ENCODE peak calls at places on chromosomes 2 and 18, in eight cellular contexts. P is AG04449; D is hypothalamus; T is activated CD4-positive, alpha-beta T cell treated with anti-CD3 and anti-CD28 coated beads for 1 hour; I is activated effector memory CD4-positive, alpha-beta T cell treated with Interleukin-2 at 50 U/mL for 16 hours; C is NCI-H2171 treated with DMSO at 0.1 percent for 48 hours; Y is amniotic epithelial cell; S is right atrium auricular region. K is an unnamed sample.

GRCh38 chr2:237487496-237487895 is 445 bp downstream of the MLPH start:
- DNase-seq in P (no peak), D (no peak), T (no peak), I (no peak), C (no peak), Y (no peak), S (no peak), K (no peak)

GRCh38 chr18:76252880-76253279 is 242.2 kb downstream of the ZNF516 start:
- DNase-seq in P (no peak), D (no peak), T (no peak), I (no peak), C (no peak), Y (no peak), S (no peak), K (no peak)

GRCh38 chr2:239109041-239109915 is 261.4 kb downstream of the TWIST2 start:
- DNase-seq in P (no peak), D (no peak), T (no peak), I (no peak), C (no peak), Y (peak), S (no peak), K (no peak)

GRCh38 chr2:48531141-48531648 is 1.2 kb downstream of the STON1 start:
- DNase-seq in P (peak), D (no peak), T (no peak), I (no peak), C (no peak), Y (peak), S (no peak), K (no peak)

GRCh38 chr18:50428531-50429206 is 53.8 kb downstream of the SKA1 start:
- DNase-seq in P (no peak), D (no peak), T (no peak), I (no peak), C (no peak), Y (peak), S (no peak), K (no peak)

GRCh38 chr2:200081221-200081620 is 125.8 kb downstream of the MAIP1 start:
- DNase-seq in P (no peak), D (no peak), T (no peak), I (no peak), C (peak), Y (no peak), S (no peak), K (no peak)

GRCh38 chr2:205495819-205496218 is 186.5 kb upstream of the NRP2 start:
- DNase-seq in P (no peak), D (no peak), T (no peak), I (no peak), C (no peak), Y (no peak), S (no peak), K (no peak)

GRCh38 chr2:38037757-38038615 is 38.0 kb downstream of the CYP1B1 start:
- DNase-seq in P (no peak), D (no peak), T (no peak), I (no peak), C (no peak), Y (peak), S (peak), K (no peak)

GRCh38 chr2:98013407-98014042 is 17.8 kb upstream of the TMEM131 start:
- DNase-seq in P (no peak), D (no peak), T (no peak), I (no peak), C (no peak), Y (peak), S (no peak), K (no peak)

GRCh38 chr2:110101280-110101844 is 14.3 kb downstream of the MALL start:
- DNase-seq in P (peak), D (peak), T (no peak), I (no peak), C (peak), Y (peak), S (peak), K (no peak)

GRCh38 chr2:109094144-109094543 is 34.9 kb upstream of the SH3RF3 start:
- DNase-seq in P (no peak), D (no peak), T (no peak), I (no peak), C (no peak), Y (no peak), S (no peak), K (no peak)

GRCh38 chr2:240926516-240927389 is 20.6 kb downstream of the CROCC2 start:
- DNase-seq in P (no peak), D (no peak), T (peak), I (no peak), C (no peak), Y (peak), S (peak), K (no peak)

GRCh38 chr2:169757356-169757755 is 23.7 kb downstream of the KLHL23 start:
- DNase-seq in P (no peak), D (no peak), T (no peak), I (no peak), C (no peak), Y (no peak), S (no peak), K (no peak)

GRCh38 chr2:238160206-238161129 is 1.7 kb downstream of the ERFE start:
- DNase-seq in P (no peak), D (no peak), T (no peak), I (no peak), C (no peak), Y (no peak), S (no peak), K (no peak)

GRCh38 chr18:75811156-75811555 is 383.7 kb upstream of the SMIM21 start:
- DNase-seq in P (no peak), D (no peak), T (no peak), I (no peak), C (peak), Y (no peak), S (no peak), K (no peak)

GRCh38 chr2:241943961-241944575 is 74.5 kb downstream of the RTP5 start:
- DNase-seq in P (no peak), D (no peak), T (no peak), I (no peak), C (no peak), Y (no peak), S (no peak), K (no peak)

GRCh38 chr2:218282173-218282991 is 9.9 kb downstream of the TMBIM1 start:
- DNase-seq in P (no peak), D (peak), T (no peak), I (no peak), C (peak), Y (no peak), S (no peak), K (no peak)

GRCh38 chr18:37299471-37300304 is 265.9 kb downstream of the CELF4 start:
- DNase-seq in P (peak), D (no peak), T (no peak), I (no peak), C (peak), Y (peak), S (peak), K (no peak)

GRCh38 chr2:234963785-234964615 is 12.2 kb downstream of the SH3BP4 start:
- DNase-seq in P (no peak), D (no peak), T (no peak), I (no peak), C (no peak), Y (peak), S (no peak), K (no peak)

GRCh38 chr2:75053484-75054112 is 95.2 kb downstream of the POLE4 start:
- DNase-seq in P (no peak), D (no peak), T (no peak), I (no peak), C (peak), Y (peak), S (no peak), K (no peak)

GRCh38 chr2:217167531-217167930 is 307.7 kb upstream of the TNP1 start:
- DNase-seq in P (no peak), D (no peak), T (no peak), I (no peak), C (no peak), Y (no peak), S (no peak), K (no peak)

GRCh38 chr2:140695163-140695562 is 1435.7 kb downstream of the LRP1B start:
- DNase-seq in P (no peak), D (no peak), T (no peak), I (no peak), C (no peak), Y (peak), S (no peak), K (no peak)

GRCh38 chr2:47688561-47688960 is 94.4 kb upstream of the MSH6 start:
- DNase-seq in P (no peak), D (no peak), T (no peak), I (no peak), C (peak), Y (no peak), S (no peak), K (no peak)

GRCh38 chr2:7972670-7973069 is 709.2 kb upstream of the ID2 start:
- DNase-seq in P (no peak), D (no peak), T (no peak), I (no peak), C (no peak), Y (no peak), S (no peak), K (no peak)